ENCODE peak calls at places on chromosomes 11 and 22, in eight cellular contexts. N, T, P, K, I, E, U and Q are unnamed samples. For H3K9me3, the result is how much of the 10 kb centered on the place peaks cover.

GRCh38 chr11:134442246-134442645 is 30.2 kb upstream of the B3GAT1 start:
- DNase-seq in U (no peak), T (no peak), P (no peak), K (no peak), E (no peak), I (no peak), N (no peak), Q (no peak)

GRCh38 chr11:71116435-71117040 is 135.8 kb downstream of the SHANK2 start:
- DNase-seq in I (no peak), P (no peak), E (no peak), U (no peak), K (no peak), T (peak), N (no peak), Q (no peak)

GRCh38 chr11:110297082-110297725 is 790 bp upstream of the RDX start:
- DNase-seq in N (no peak), K (no peak), E (no peak), U (no peak), I (peak), T (no peak), P (no peak), Q (peak)

GRCh38 chr11:120172054-120172881 is 34.4 kb upstream of the TRIM29 start:
- DNase-seq in I (peak), K (peak), N (peak), E (no peak), P (peak), U (peak), T (peak), Q (peak)

GRCh38 chr11:6129634-6130033 is 22.1 kb downstream of the OR56B4 start:
- DNase-seq in E (no peak), N (no peak), U (no peak), I (no peak), P (no peak), T (no peak), K (no peak), Q (no peak)

GRCh38 chr11:103807806-103808205 is 228.6 kb upstream of the DDI1 start:
- DNase-seq in K (no peak), I (no peak), T (no peak), E (peak), U (no peak), P (no peak), N (no peak), Q (no peak)

GRCh38 chr11:116798368-116798767 is 6.7 kb upstream of the APOA5 start:
- DNase-seq in N (no peak), K (no peak), I (no peak), E (no peak), P (no peak), T (no peak), U (no peak), Q (no peak)

GRCh38 chr22:23278883-23279675 is 98.8 kb downstream of the BCR start:
- DNase-seq in E (peak), U (peak), K (no peak), T (no peak), I (no peak), N (no peak), P (peak), Q (peak)

GRCh38 chr11:59380263-59381059 is 21.8 kb downstream of the OR5AN1 start:
- DNase-seq in I (no peak), U (no peak), E (no peak), N (no peak), P (no peak), T (no peak), K (no peak), Q (no peak)

GRCh38 chr11:64340671-64341335 is 799 bp downstream of the CCDC88B start:
- DNase-seq in P (no peak), I (no peak), K (peak), T (peak), E (no peak), N (peak), U (no peak), Q (no peak)

GRCh38 chr11:127683321-127683720 is 682.8 kb upstream of the KIRREL3 start:
- DNase-seq in K (no peak), E (no peak), U (no peak), T (no peak), P (no peak), I (no peak), N (no peak), Q (no peak)

GRCh38 chr11:107043242-107043991 is 25.1 kb upstream of the GUCY1A2 start:
- DNase-seq in T (no peak), I (peak), E (peak), K (no peak), U (no peak), P (no peak), N (no peak), Q (peak)

GRCh38 chr11:42521994-42522393 is 789.8 kb upstream of the API5 start:
- DNase-seq in E (no peak), N (no peak), I (peak), T (no peak), P (no peak), K (no peak), U (no peak), Q (no peak)

GRCh38 chr11:27282141-27282590 is 80.8 kb downstream of the CCDC34 start:
- DNase-seq in E (peak), N (no peak), P (peak), K (no peak), T (peak), U (peak), I (peak), Q (peak)

GRCh38 chr22:44181033-44181911 is 547 bp downstream of the PARVG start:
- DNase-seq in K (peak), P (no peak), U (no peak), I (no peak), T (peak), N (no peak), E (peak), Q (no peak)

GRCh38 chr11:124934862-124935547 is 842 bp downstream of the HEPACAM start:
- DNase-seq in U (no peak), K (no peak), P (no peak), E (peak), I (peak), N (no peak), T (no peak), Q (peak)

GRCh38 chr11:128208329-128209220 is 378.8 kb downstream of the ETS1 start:
- DNase-seq in K (no peak), T (no peak), E (peak), I (peak), U (peak), N (no peak), P (peak), Q (peak)

GRCh38 chr11:33860926-33861325 is 30.9 kb downstream of the LMO2 start:
- DNase-seq in T (no peak), K (no peak), U (no peak), I (no peak), E (no peak), N (no peak), P (no peak), Q (no peak)

GRCh38 chr11:89436071-89436470 is 55.1 kb downstream of the NOX4 start:
- DNase-seq in K (no peak), T (no peak), N (no peak), P (no peak), E (peak), U (no peak), I (peak), Q (no peak)

GRCh38 chr22:25051073-25051472 is 98.6 kb downstream of the KIAA1671 start:
- DNase-seq in E (no peak), U (no peak), I (no peak), K (peak), N (no peak), P (no peak), T (no peak), Q (no peak)

GRCh38 chr22:36073476-36073875 is 44.9 kb upstream of the RBFOX2 start:
- DNase-seq in N (no peak), T (no peak), E (peak), U (no peak), I (peak), P (no peak), K (no peak), Q (no peak)

GRCh38 chr11:36271794-36272409 is 17.3 kb downstream of the COMMD9 start:
- DNase-seq in N (no peak), E (no peak), U (no peak), P (no peak), I (peak), T (no peak), K (no peak), Q (no peak)

GRCh38 chr11:131770801-131771200 is 400.4 kb downstream of the NTM start:
- DNase-seq in T (no peak), P (no peak), E (no peak), I (peak), K (no peak), U (no peak), N (no peak), Q (peak)

GRCh38 chr11:20131744-20132666 is 28.3 kb downstream of the DBX1 start:
- DNase-seq in K (peak), N (peak), E (peak), I (peak), U (peak), P (peak), T (peak), Q (no peak)

GRCh38 chr11:118634435-118635236 is 27.2 kb downstream of the PHLDB1 start:
- DNase-seq in T (peak), E (peak), I (peak), K (no peak), U (peak), P (peak), N (no peak), Q (no peak)

GRCh38 chr11:13028322-13028721 is 19.2 kb downstream of the RASSF10 start:
- DNase-seq in T (no peak), P (no peak), K (no peak), N (no peak), I (no peak), U (no peak), E (no peak), Q (no peak)

GRCh38 chr11:102780491-102780918 is at the start of gene MMP10:
- DNase-seq in U (no peak), N (peak), T (no peak), P (no peak), I (peak), K (peak), E (peak), Q (no peak)

GRCh38 chr11:72897506-72897905 is 83.3 kb downstream of the ATG16L2 start:
- DNase-seq in I (no peak), K (no peak), U (no peak), E (no peak), T (no peak), P (no peak), N (no peak), Q (no peak)

GRCh38 chr11:132685174-132685611 is 847.1 kb downstream of the OPCML start:
- DNase-seq in T (no peak), E (peak), U (no peak), N (no peak), I (peak), P (no peak), K (no peak), Q (no peak)

GRCh38 chr11:78350646-78351165 is 66.9 kb downstream of the GAB2 start:
- DNase-seq in U (no peak), I (peak), K (peak), P (no peak), E (peak), T (no peak), N (no peak), Q (no peak)

GRCh38 chr11:125082611-125083311 is 19.7 kb downstream of the SLC37A2 start:
- DNase-seq in N (no peak), K (no peak), E (peak), T (no peak), I (peak), P (no peak), U (no peak), Q (no peak)

GRCh38 chr11:14124345-14124744 is 161.8 kb downstream of the SPON1 start:
- DNase-seq in I (no peak), N (no peak), T (no peak), U (no peak), E (no peak), P (no peak), K (no peak), Q (no peak)

GRCh38 chr11:100932474-100933100 is 197.0 kb downstream of the PGR start:
- DNase-seq in N (no peak), E (no peak), K (peak), T (no peak), I (peak), P (no peak), U (no peak), Q (no peak)

GRCh38 chr11:65418681-65419459 is 3.7 kb upstream of the NEAT1 start:
- DNase-seq in P (peak), U (peak), I (peak), T (peak), N (peak), E (peak), K (peak), Q (peak)
- H3K4me3 ChIP-seq in P (peak), U (peak), I (no peak), T (peak), N (no peak), E (peak), K (peak), Q (peak)

DNA sequence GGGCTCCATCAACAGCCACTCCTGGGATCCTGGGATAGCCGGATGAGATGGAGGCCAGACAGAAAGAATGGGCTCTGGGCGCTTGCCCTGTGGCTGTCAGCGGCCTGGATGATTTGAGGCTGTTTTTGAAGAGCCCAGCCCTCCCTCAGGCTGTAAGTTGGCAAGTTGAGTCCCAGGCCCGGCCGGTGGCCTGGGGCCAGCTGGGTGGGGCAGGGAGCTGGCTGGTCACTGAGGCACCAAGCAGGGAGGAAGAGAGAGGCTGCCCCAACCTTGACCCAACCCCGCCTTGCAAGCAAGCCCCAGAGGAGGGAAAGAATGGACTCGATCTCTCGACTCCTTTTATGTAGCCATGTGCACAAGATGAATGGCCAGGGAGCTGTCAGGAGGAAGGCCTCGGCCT is 34.9 kb downstream of the RIBC2 start:
- DNase-seq in U (peak), K (no peak), N (no peak), E (no peak), P (peak), T (no peak), I (no peak), Q (no peak)
- H3K9me3 ChIP-seq in U (under half), K (under half), N (under half), E (under half), P (under half), T (under half), I (under half), Q (under half)

GRCh38 chr11:86179646-86180064 is 64.9 kb upstream of the EED start:
- DNase-seq in T (no peak), U (no peak), P (no peak), E (no peak), K (no peak), N (no peak), I (no peak), Q (no peak)

GRCh38 chr11:86181379-86181778 is 63.2 kb upstream of the EED start:
- DNase-seq in N (no peak), P (no peak), U (no peak), K (no peak), T (no peak), E (no peak), I (no peak), Q (no peak)

GRCh38 chr11:86182976-86183584 is 61.5 kb upstream of the EED start:
- DNase-seq in K (peak), E (peak), N (no peak), T (no peak), U (no peak), I (no peak), P (no peak), Q (no peak)

GRCh38 chr11:86180860-86181259 is 63.7 kb upstream of the EED start:
- DNase-seq in N (no peak), T (no peak), U (no peak), P (no peak), I (no peak), K (no peak), E (no peak), Q (no peak)

DNA sequence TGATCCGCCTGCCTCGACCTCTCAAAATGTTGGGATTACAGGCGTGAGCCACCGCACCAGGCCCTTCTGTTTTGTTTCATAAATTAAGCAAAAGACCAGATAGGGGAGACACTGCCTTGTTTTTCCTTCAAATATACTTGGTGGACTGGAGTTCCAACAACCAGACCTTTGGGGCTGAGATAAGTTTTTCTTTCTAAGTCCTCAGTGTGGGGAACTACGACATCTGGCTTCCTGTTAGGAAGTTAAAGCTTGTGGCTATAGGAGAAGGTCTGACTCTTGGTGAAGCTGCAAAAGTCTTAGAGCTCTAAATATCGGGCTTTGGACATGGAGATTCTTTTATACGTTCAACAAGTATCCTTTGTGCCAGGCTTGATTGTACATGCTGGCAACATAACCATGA is 64.1 kb upstream of the EED start:
- DNase-seq in N (no peak), E (no peak), U (no peak), K (no peak), I (no peak), T (no peak), P (no peak), Q (no peak)
- H3K4me3 ChIP-seq in N (no peak), E (no peak), U (no peak), K (no peak), I (no peak), T (no peak), P (no peak), Q (no peak)

DNA sequence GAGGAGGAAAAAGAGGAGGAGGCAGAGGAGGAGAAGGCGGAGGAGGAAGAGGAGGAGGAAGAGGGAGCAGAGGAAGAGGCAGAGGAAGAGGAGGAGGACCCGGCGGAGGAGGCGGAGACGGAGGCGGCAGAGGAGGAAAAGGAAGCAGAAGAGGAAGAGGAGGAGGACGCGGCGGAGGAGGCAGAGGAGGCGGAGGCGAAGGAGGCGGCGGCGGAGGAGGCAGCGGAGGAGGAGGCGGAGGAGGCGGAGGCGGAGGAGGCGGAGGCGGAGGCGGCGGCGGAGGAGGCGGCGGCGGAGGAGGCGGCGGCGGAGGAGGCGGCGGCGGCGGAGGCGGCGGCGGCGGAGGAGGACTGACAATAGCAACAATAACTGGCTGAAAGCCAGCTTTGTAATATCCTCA is 616.6 kb downstream of the TBC1D22A start:
- DNase-seq in P (no peak), N (no peak), U (no peak), K (no peak), E (no peak), I (no peak), T (no peak), Q (no peak)
- H3K9me3 ChIP-seq in P (under half), N (under half), U (under half), K (under half), E (under half), I (under half), T (under half), Q (under half)

DNA sequence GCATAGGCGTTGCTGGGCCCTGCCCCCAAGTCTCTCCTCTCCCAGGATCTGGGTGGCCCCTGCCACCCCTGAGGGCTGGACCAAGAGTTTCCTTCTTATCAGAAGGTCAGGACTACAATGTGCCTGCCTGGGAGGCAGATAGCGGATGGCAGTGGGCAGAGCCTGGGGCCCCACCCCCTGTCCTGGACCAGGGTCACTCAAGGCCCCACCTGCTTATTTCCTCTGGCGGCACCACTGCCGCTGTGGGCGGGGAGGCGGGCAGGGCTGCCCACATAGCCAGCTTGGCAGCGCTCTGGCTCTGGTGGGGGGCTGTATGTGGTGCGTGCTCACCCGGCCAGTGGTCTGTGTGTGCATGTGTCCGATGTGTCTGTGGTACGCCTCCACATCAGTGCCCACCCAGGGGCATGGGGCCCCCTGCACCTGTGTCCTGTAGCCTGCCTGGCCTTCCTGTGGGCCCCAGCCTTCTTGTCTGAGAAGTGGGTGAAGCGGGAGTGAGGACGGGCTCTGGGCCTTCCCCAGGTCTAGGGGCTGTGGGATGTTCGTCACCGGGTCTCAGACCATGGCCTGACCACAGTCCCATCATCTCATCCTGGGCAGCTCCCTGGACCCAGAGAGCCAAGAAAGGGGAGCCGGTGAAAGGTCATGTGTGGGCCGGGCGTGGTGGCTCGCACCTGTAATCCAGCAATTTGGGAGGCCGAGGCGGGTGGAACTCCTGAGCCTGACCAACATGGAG is 3.0 kb downstream of the GAS2L1 start:
- DNase-seq in U (peak), I (peak), P (peak), K (no peak), T (peak), N (no peak), E (no peak), Q (no peak)
- H3K4me3 ChIP-seq in U (peak), I (no peak), P (no peak), K (no peak), T (peak), N (no peak), E (peak), Q (no peak)

DNA sequence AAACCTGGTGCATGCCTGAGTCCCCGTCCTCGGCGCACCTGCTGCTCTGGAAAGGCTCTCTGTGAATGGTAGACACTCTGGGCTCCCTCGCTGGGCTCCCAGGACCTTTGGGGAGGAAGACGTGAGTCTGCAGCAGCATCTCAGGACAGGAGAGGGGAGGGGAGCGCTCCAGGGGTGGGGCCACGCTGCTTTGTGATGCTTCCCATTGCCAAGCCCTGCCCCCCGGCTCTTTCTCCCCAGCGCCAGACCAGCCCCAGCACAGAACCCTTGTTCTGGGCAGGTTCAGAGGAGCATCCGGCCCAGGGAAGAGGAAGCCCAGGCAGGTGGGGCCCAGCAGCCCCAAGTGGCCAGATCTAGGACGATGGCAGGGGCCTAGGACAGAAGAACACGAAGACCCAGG is 111.2 kb downstream of the BRD1 start:
- DNase-seq in P (no peak), I (no peak), K (no peak), N (no peak), T (no peak), U (no peak), E (no peak), Q (no peak)
- H3K9me3 ChIP-seq in P (under half), I (under half), K (under half), N (under half), T (under half), U (under half), E (under half), Q (under half)